ENCODE peak calls at places on chromosomes 5 and 9, in four cellular contexts. One of them, this sample, is unnamed.

GRCh38 chr9:114216081-114216480 is 60.7 kb downstream of the COL27A1 start:
- DNase-seq in K562: no peak
- DNase-seq in HCT116: no peak
- DNase-seq in HepG2: no peak
- DNase-seq in this sample: no peak

GRCh38 chr9:99876190-99876589 is 30.3 kb upstream of the STX17 start:
- DNase-seq in HCT116: no peak
- DNase-seq in HepG2: no peak
- DNase-seq in K562: no peak
- DNase-seq in this sample: no peak

GRCh38 chr9:86549434-86549833 is 195.2 kb upstream of the TUT7 start:
- DNase-seq in HepG2: no peak
- DNase-seq in K562: no peak
- DNase-seq in HCT116: no peak
- DNase-seq in this sample: no peak

GRCh38 chr5:138955013-138955660 is 80.0 kb upstream of the LRRTM2 start:
- DNase-seq in HCT116: no peak
- DNase-seq in HepG2: peak
- DNase-seq in K562: no peak
- DNase-seq in this sample: no peak

GRCh38 chr5:110361501-110361900 is 365.0 kb downstream of the TMEM232 start:
- DNase-seq in K562: no peak
- DNase-seq in HepG2: no peak
- DNase-seq in HCT116: no peak
- DNase-seq in this sample: no peak

GRCh38 chr9:80866576-80867227 is 822.6 kb downstream of the TLE1 start:
- DNase-seq in HepG2: no peak
- DNase-seq in K562: no peak
- DNase-seq in HCT116: no peak
- DNase-seq in this sample: no peak

GRCh38 chr5:120509056-120509455 is 45.0 kb downstream of the PRR16 start:
- DNase-seq in HCT116: no peak
- DNase-seq in HepG2: no peak
- DNase-seq in K562: no peak
- DNase-seq in this sample: no peak

GRCh38 chr5:8749556-8749955 is 796.3 kb downstream of the SEMA5A start:
- DNase-seq in HepG2: no peak
- DNase-seq in HCT116: no peak
- DNase-seq in K562: no peak
- DNase-seq in this sample: no peak

GRCh38 chr5:59274130-59274529 is 619.4 kb downstream of the PDE4D start:
- DNase-seq in K562: no peak
- DNase-seq in HepG2: no peak
- DNase-seq in HCT116: no peak
- DNase-seq in this sample: no peak

GRCh38 chr5:143002459-143003327 is 232.5 kb downstream of the ARHGAP26 start:
- DNase-seq in K562: peak
- DNase-seq in HepG2: no peak
- DNase-seq in HCT116: no peak
- DNase-seq in this sample: no peak
- TF ChIP-seq REST in K562: no peak
- TF ChIP-seq REST in HepG2: no peak
- TF ChIP-seq REST in HCT116: no peak
- TF ChIP-seq REST in this sample: no peak

GRCh38 chr9:21432640-21433425 is 7.4 kb upstream of the IFNA1 start:
- DNase-seq in HepG2: no peak
- DNase-seq in K562: no peak
- DNase-seq in HCT116: no peak
- DNase-seq in this sample: no peak

GRCh38 chr9:21440139-21440538 is at the start of gene IFNA1:
- DNase-seq in HepG2: no peak
- DNase-seq in K562: no peak
- DNase-seq in HCT116: no peak
- DNase-seq in this sample: no peak

GRCh38 chr9:21434202-21435014 is 5.8 kb upstream of the IFNA1 start:
- DNase-seq in HepG2: peak
- DNase-seq in K562: no peak
- DNase-seq in HCT116: peak
- DNase-seq in this sample: no peak
- TF ChIP-seq TCF7L2 in HepG2: no peak
- TF ChIP-seq TCF7L2 in K562: no peak
- TF ChIP-seq TCF7L2 in HCT116: no peak
- TF ChIP-seq TCF7L2 in this sample: no peak

DNA sequence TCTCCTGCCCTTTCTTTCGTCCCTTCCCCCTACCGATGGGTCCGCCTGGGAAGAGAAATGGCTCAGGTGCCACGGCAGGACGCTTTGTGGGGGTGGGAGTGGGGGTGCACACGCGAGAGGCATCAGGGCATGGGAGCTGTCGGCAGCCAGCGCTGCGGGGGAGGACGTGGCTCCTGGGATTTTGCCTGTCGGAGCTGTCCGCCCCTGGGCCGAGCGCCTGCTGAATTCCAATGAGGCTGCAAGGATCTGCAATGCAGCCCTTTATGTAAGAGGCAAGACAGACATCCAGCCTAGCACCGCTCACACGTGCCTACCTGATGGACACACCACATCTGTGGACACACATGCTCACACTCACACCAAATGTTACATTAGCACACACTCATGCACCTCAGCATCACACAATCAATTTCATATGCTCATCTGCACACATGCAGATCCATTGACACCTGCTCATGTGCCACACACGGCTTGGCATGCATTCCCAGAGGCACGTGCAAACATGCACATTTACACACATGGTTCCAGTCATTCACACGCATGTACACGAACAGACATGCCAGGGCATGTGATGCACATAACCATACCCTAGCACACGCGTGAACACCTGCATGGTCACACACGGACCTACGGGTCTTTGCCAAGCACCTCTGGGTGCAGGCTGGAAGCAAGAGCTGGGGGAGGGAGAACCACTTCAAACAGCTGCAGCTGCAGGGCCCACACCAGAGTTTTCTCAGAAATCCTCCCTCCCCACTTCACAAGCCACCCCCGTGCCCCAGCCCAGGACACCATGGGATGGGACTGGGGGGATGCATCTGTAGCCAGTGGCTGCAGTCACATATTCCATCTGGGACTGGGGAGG is 1.4 kb downstream of the GRIN1 start:
- DNase-seq in K562: no peak
- DNase-seq in HCT116: no peak
- DNase-seq in HepG2: no peak
- DNase-seq in this sample: no peak
- TF ChIP-seq REST in K562: no peak
- TF ChIP-seq REST in HCT116: no peak
- TF ChIP-seq REST in HepG2: peak
- TF ChIP-seq REST in this sample: no peak

GRCh38 chr9:13140843-13141592 is 138.5 kb downstream of the MPDZ start:
- DNase-seq in HCT116: no peak
- DNase-seq in HepG2: no peak
- DNase-seq in K562: no peak
- DNase-seq in this sample: no peak
- TF ChIP-seq TCF7L2 in HCT116: no peak
- TF ChIP-seq TCF7L2 in HepG2: no peak
- TF ChIP-seq TCF7L2 in K562: no peak
- TF ChIP-seq TCF7L2 in this sample: no peak

GRCh38 chr5:83354958-83355357 is 116.6 kb upstream of the VCAN start:
- DNase-seq in K562: no peak
- DNase-seq in HCT116: no peak
- DNase-seq in HepG2: no peak
- DNase-seq in this sample: no peak

GRCh38 chr5:83360573-83360972 is 111.0 kb upstream of the VCAN start:
- DNase-seq in K562: peak
- DNase-seq in HCT116: peak
- DNase-seq in HepG2: no peak
- DNase-seq in this sample: no peak

GRCh38 chr5:83353774-83354173 is 117.8 kb upstream of the VCAN start:
- DNase-seq in HCT116: no peak
- DNase-seq in K562: no peak
- DNase-seq in HepG2: no peak
- DNase-seq in this sample: no peak

GRCh38 chr5:83353231-83353630 is 118.3 kb upstream of the VCAN start:
- DNase-seq in HepG2: no peak
- DNase-seq in HCT116: no peak
- DNase-seq in K562: no peak
- DNase-seq in this sample: no peak

GRCh38 chr5:83357621-83358231 is 113.8 kb upstream of the VCAN start:
- DNase-seq in K562: no peak
- DNase-seq in HCT116: no peak
- DNase-seq in HepG2: no peak
- DNase-seq in this sample: no peak
- TF ChIP-seq REST in K562: no peak
- TF ChIP-seq REST in HCT116: no peak
- TF ChIP-seq REST in HepG2: no peak
- TF ChIP-seq REST in this sample: no peak

GRCh38 chr9:33455952-33456351 is 8.6 kb upstream of the AQP3 start:
- DNase-seq in K562: no peak
- DNase-seq in HepG2: no peak
- DNase-seq in HCT116: no peak
- DNase-seq in this sample: no peak

GRCh38 chr9:33460854-33461253 is 12.9 kb downstream of the NOL6 start:
- DNase-seq in HepG2: no peak
- DNase-seq in K562: no peak
- DNase-seq in HCT116: no peak
- DNase-seq in this sample: no peak

GRCh38 chr9:33459115-33459514 is 11.7 kb upstream of the AQP3 start:
- DNase-seq in K562: no peak
- DNase-seq in HepG2: no peak
- DNase-seq in HCT116: no peak
- DNase-seq in this sample: no peak

GRCh38 chr9:33461474-33461873 is 12.2 kb downstream of the NOL6 start:
- DNase-seq in HCT116: no peak
- DNase-seq in HepG2: no peak
- DNase-seq in K562: no peak
- DNase-seq in this sample: no peak

GRCh38 chr9:33458444-33458843 is 11.1 kb upstream of the AQP3 start:
- DNase-seq in HCT116: peak
- DNase-seq in HepG2: peak
- DNase-seq in K562: no peak
- DNase-seq in this sample: no peak
- TF ChIP-seq TCF7L2 in HCT116: peak
- TF ChIP-seq TCF7L2 in HepG2: no peak
- TF ChIP-seq TCF7L2 in K562: no peak
- TF ChIP-seq TCF7L2 in this sample: no peak

DNA sequence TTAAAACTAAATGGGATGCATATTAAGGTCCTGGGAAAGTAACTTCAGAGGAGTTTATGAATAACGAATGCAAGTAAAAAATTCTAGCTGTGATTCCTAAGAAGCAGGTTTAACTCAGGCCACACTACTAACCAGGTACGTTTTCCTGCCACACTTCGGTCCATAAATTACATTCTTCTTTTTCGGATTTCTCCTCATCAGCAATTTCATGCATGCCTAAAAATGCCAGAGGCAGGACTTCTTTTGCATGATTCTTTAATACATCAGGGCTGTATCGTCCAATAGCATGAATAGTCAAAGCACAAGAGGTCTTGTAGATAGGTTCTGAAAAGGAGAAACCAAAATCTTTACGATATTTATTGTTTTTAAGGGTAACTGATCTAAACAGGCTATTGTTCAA is 42.3 kb upstream of the OR2K2 start:
- DNase-seq in K562: no peak
- DNase-seq in HCT116: no peak
- DNase-seq in HepG2: no peak
- DNase-seq in this sample: no peak
- TF ChIP-seq REST in K562: no peak
- TF ChIP-seq REST in HCT116: no peak
- TF ChIP-seq REST in HepG2: no peak
- TF ChIP-seq REST in this sample: no peak

GRCh38 chr5:55333017-55333416 is 25.2 kb downstream of the MTREX start:
- DNase-seq in HepG2: no peak
- DNase-seq in HCT116: no peak
- DNase-seq in K562: no peak
- DNase-seq in this sample: no peak
- TF ChIP-seq TCF7L2 in HepG2: no peak
- TF ChIP-seq TCF7L2 in HCT116: no peak
- TF ChIP-seq TCF7L2 in K562: no peak
- TF ChIP-seq TCF7L2 in this sample: no peak

GRCh38 chr9:129497064-129497836 is 123.7 kb downstream of the C9orf50 start:
- DNase-seq in HepG2: no peak
- DNase-seq in K562: no peak
- DNase-seq in HCT116: no peak
- DNase-seq in this sample: no peak

GRCh38 chr9:129497837-129498450 is 123.0 kb downstream of the C9orf50 start:
- DNase-seq in K562: no peak
- DNase-seq in HepG2: no peak
- DNase-seq in HCT116: no peak
- DNase-seq in this sample: no peak

GRCh38 chr9:129495422-129496186 is 125.3 kb downstream of the C9orf50 start:
- DNase-seq in HCT116: peak
- DNase-seq in HepG2: peak
- DNase-seq in K562: peak
- DNase-seq in this sample: peak

GRCh38 chr9:129494113-129494789 is 126.7 kb downstream of the C9orf50 start:
- DNase-seq in HCT116: no peak
- DNase-seq in K562: no peak
- DNase-seq in HepG2: no peak
- DNase-seq in this sample: no peak

DNA sequence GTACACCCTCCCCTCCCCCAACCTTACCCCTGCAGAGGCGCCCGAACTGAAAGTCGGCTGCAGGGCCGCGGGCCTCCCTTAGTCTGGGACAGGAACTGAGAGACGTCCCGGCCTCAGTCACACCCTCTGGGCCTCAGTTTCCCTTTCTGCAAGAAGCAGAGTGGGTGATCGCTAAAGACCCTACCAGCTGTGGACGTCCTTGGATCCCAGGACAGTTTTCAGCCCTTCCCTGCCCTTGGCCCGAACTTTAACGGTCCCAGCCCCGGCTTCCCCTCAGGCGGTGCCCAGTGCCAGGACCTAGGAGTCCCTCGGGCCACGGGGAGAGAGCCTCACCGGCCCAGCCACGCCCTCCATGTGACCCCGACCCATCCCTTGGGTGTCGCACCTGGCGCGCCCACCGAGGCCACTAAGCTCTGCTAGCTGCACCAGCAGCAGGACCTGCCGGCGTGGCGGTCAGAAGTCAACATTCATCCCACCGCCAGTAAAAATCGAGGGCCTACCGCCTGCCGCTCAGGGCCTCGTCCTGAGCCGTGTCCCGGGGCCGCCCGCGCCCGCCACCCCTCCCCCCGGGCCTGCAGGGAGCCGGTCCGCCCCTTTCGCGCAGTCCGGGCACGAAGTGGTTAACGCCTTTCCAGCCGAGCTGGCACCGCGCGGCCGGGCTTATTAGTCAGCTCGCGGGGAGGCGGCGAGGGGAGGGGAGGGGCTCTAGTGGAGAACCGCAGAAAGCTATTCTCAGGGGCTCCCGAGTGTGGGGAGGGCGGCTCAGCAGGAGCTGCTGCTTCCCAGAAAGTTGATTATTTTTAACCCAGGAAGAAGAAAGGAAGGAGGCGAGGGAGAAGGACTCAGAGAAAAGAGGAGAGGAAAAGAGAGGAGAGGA is 124.5 kb downstream of the C9orf50 start:
- DNase-seq in HepG2: peak
- DNase-seq in HCT116: peak
- DNase-seq in K562: peak
- DNase-seq in this sample: no peak
- TF ChIP-seq REST in HepG2: peak
- TF ChIP-seq REST in HCT116: no peak
- TF ChIP-seq REST in K562: no peak
- TF ChIP-seq REST in this sample: no peak

GRCh38 chr9:121963542-121963995 is 129.5 kb downstream of the TTLL11 start:
- DNase-seq in HepG2: no peak
- DNase-seq in HCT116: no peak
- DNase-seq in K562: no peak
- DNase-seq in this sample: no peak
- TF ChIP-seq TCF7L2 in HepG2: no peak
- TF ChIP-seq TCF7L2 in HCT116: no peak
- TF ChIP-seq TCF7L2 in K562: no peak
- TF ChIP-seq TCF7L2 in this sample: no peak